ENCODE peak calls at places on chromosomes 12 and 14, in five cellular contexts. I is thoracic aorta; X is HEK293T; S is CD8-positive, alpha-beta T cell; A is SW480. B is an unnamed sample.
A peak's percentile ranks its signal among the peaks of the same experiment; 100 is the strongest.

GRCh38 chr12:53625373-53625945 is 723 bp downstream of the ATF7 start:
- DNase-seq in I (no peak), X (no peak), S (no peak), A (no peak), B (no peak)

GRCh38 chr14:67503331-67503730 is 14.8 kb upstream of the TMEM229B start:
- DNase-seq in I (no peak), X (no peak), S (no peak), A (no peak), B (no peak)

GRCh38 chr14:55053018-55053417 is 1.6 kb downstream of the MAPK1IP1L start:
- DNase-seq in I (no peak), X (no peak), S (no peak), A (no peak), B (no peak)

GRCh38 chr12:77996670-77997069 is 166.0 kb downstream of the NAV3 start:
- DNase-seq in I (no peak), X (no peak), S (no peak), A (no peak), B (no peak)

GRCh38 chr14:37903561-37904191 is 304.0 kb upstream of the SSTR1 start:
- DNase-seq in I (no peak), X (peak; percentile 40), S (no peak), A (peak; percentile 47), B (peak; percentile 4)

GRCh38 chr14:80615831-80616230 is 325.7 kb downstream of the CEP128 start:
- DNase-seq in I (no peak), X (no peak), S (no peak), A (no peak), B (no peak)

GRCh38 chr12:92294676-92295440 is 149.2 kb upstream of the BTG1 start:
- DNase-seq in I (no peak), X (no peak), S (no peak), A (no peak), B (no peak)

GRCh38 chr12:45729233-45730115 is at the start of gene ARID2:
- DNase-seq in I (no peak), X (peak; percentile 21), S (peak; percentile 66), A (peak; percentile 72), B (peak; percentile 58)

GRCh38 chr12:4099276-4099675 is 174.3 kb upstream of the CCND2 start:
- DNase-seq in I (no peak), X (no peak), S (no peak), A (no peak), B (no peak)

GRCh38 chr12:124588689-124589318 is 21.4 kb upstream of the NCOR2 start:
- DNase-seq in I (no peak), X (no peak), S (peak; percentile 53), A (peak; percentile 59), B (no peak)

B was measured in T-cell.